ENCODE peak calls at places on chromosomes 12 and 14, in six cellular contexts. One of them, this sample, is unnamed.
A peak's percentile ranks its signal among the peaks of the same experiment; 100 is the strongest.

GRCh38 chr14:93007225-93007997 is 84.5 kb downstream of the CHGA start:
- DNase-seq in foreskin fibroblast: peak; percentile 83
- DNase-seq in endodermal cell: no peak
- DNase-seq in right atrium auricular region: peak; percentile 83
- DNase-seq in fibroblast of lung: peak; percentile 57
- DNase-seq in uterus: peak; percentile 58
- DNase-seq in this sample: no peak

GRCh38 chr14:76581592-76581991 is 179.7 kb upstream of the VASH1 start:
- DNase-seq in foreskin fibroblast: no peak
- DNase-seq in endodermal cell: no peak
- DNase-seq in right atrium auricular region: no peak
- DNase-seq in fibroblast of lung: no peak
- DNase-seq in uterus: no peak
- DNase-seq in this sample: no peak

GRCh38 chr14:24920265-24921080 is 129.5 kb downstream of the STXBP6 start:
- DNase-seq in foreskin fibroblast: no peak
- DNase-seq in endodermal cell: no peak
- DNase-seq in right atrium auricular region: no peak
- DNase-seq in fibroblast of lung: no peak
- DNase-seq in uterus: no peak
- DNase-seq in this sample: no peak

GRCh38 chr12:69252033-69252432 is 12.7 kb downstream of the CPSF6 start:
- DNase-seq in foreskin fibroblast: peak; percentile 33
- DNase-seq in endodermal cell: no peak
- DNase-seq in right atrium auricular region: no peak
- DNase-seq in fibroblast of lung: no peak
- DNase-seq in uterus: no peak
- DNase-seq in this sample: no peak

GRCh38 chr12:89213139-89213538 is 139.2 kb downstream of the DUSP6 start:
- DNase-seq in foreskin fibroblast: no peak
- DNase-seq in endodermal cell: no peak
- DNase-seq in right atrium auricular region: no peak
- DNase-seq in fibroblast of lung: no peak
- DNase-seq in uterus: no peak
- DNase-seq in this sample: no peak

GRCh38 chr12:49974231-49974675 is 1.5 kb downstream of the AQP6 start:
- DNase-seq in foreskin fibroblast: peak; percentile 89
- DNase-seq in endodermal cell: peak; percentile 84
- DNase-seq in right atrium auricular region: peak; percentile 70
- DNase-seq in fibroblast of lung: peak; percentile 78
- DNase-seq in uterus: peak; percentile 38
- DNase-seq in this sample: no peak

GRCh38 chr14:28375295-28375694 is 391.3 kb upstream of the FOXG1 start:
- DNase-seq in foreskin fibroblast: peak; percentile 7
- DNase-seq in endodermal cell: peak; percentile 86
- DNase-seq in right atrium auricular region: no peak
- DNase-seq in fibroblast of lung: peak; percentile 23
- DNase-seq in uterus: no peak
- DNase-seq in this sample: no peak

GRCh38 chr12:55931780-55932545 is 1.0 kb downstream of the DGKA start:
- DNase-seq in foreskin fibroblast: peak; percentile 79
- DNase-seq in endodermal cell: peak; percentile 88
- DNase-seq in right atrium auricular region: peak; percentile 63
- DNase-seq in fibroblast of lung: peak; percentile 41
- DNase-seq in uterus: peak; percentile 62
- DNase-seq in this sample: no peak

GRCh38 chr12:122159879-122160278 is 14.1 kb downstream of the IL31 start:
- DNase-seq in foreskin fibroblast: no peak
- DNase-seq in endodermal cell: no peak
- DNase-seq in right atrium auricular region: no peak
- DNase-seq in fibroblast of lung: no peak
- DNase-seq in uterus: no peak
- DNase-seq in this sample: no peak

GRCh38 chr12:59780605-59781135 is 184.8 kb downstream of the SLC16A7 start:
- DNase-seq in foreskin fibroblast: peak; percentile 43
- DNase-seq in endodermal cell: peak; percentile 72
- DNase-seq in right atrium auricular region: no peak
- DNase-seq in fibroblast of lung: peak; percentile 71
- DNase-seq in uterus: no peak
- DNase-seq in this sample: peak; percentile 29

GRCh38 chr12:48997719-48998496 is 1.3 kb downstream of the DDN start:
- DNase-seq in foreskin fibroblast: peak; percentile 37
- DNase-seq in endodermal cell: peak; percentile 90
- DNase-seq in right atrium auricular region: no peak
- DNase-seq in fibroblast of lung: no peak
- DNase-seq in uterus: no peak
- DNase-seq in this sample: no peak

GRCh38 chr14:65686761-65687160 is 274.2 kb downstream of the FUT8 start:
- DNase-seq in foreskin fibroblast: no peak
- DNase-seq in endodermal cell: no peak
- DNase-seq in right atrium auricular region: no peak
- DNase-seq in fibroblast of lung: no peak
- DNase-seq in uterus: no peak
- DNase-seq in this sample: no peak

DNA sequence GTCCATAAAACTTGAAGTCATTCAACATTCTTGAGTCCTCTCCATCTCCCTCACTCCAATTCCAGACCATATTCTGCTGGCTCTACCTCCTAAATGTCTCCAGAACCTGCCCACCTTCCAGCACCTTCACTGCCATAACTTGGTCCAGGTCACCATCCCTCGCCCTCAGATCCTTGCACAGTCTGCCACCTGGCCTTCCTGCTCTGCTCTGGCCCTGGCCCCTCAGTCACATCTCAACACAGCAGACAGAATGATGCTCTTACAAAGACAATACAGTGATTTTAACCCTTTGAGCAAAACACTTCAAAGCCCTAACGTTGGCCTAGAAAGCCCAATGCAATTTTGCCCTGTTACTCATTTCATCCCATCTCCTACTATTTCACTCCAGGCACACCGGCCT is 81.8 kb upstream of the PDZRN4 start:
- DNase-seq in foreskin fibroblast: no peak
- DNase-seq in endodermal cell: no peak
- DNase-seq in right atrium auricular region: no peak
- DNase-seq in fibroblast of lung: no peak
- DNase-seq in uterus: no peak
- DNase-seq in this sample: no peak
- H3K4me3 ChIP-seq in foreskin fibroblast: no peak overlapping the region
- H3K4me3 ChIP-seq in endodermal cell: no peak overlapping the region
- H3K4me3 ChIP-seq in right atrium auricular region: no peak overlapping the region
- H3K4me3 ChIP-seq in fibroblast of lung: no peak overlapping the region
- H3K4me3 ChIP-seq in uterus: no peak overlapping the region
- H3K4me3 ChIP-seq in this sample: no peak overlapping the region

GRCh38 chr12:388012-388411 is 1.1 kb downstream of the KDM5A start:
- DNase-seq in foreskin fibroblast: no peak
- DNase-seq in endodermal cell: no peak
- DNase-seq in right atrium auricular region: no peak
- DNase-seq in fibroblast of lung: no peak
- DNase-seq in uterus: no peak
- DNase-seq in this sample: no peak
- H3K4me3 ChIP-seq in foreskin fibroblast: peak overlapping the region; percentile 98
- H3K4me3 ChIP-seq in endodermal cell: peak overlapping the region; percentile 92
- H3K4me3 ChIP-seq in right atrium auricular region: peak overlapping the region; percentile 72
- H3K4me3 ChIP-seq in fibroblast of lung: peak overlapping the region; percentile 100
- H3K4me3 ChIP-seq in uterus: peak overlapping the region; percentile 92
- H3K4me3 ChIP-seq in this sample: peak overlapping the region; percentile 95

GRCh38 chr12:12992418-12993175 is 7.5 kb downstream of the HEBP1 start:
- DNase-seq in foreskin fibroblast: peak; percentile 95
- DNase-seq in endodermal cell: no peak
- DNase-seq in right atrium auricular region: peak; percentile 80
- DNase-seq in fibroblast of lung: peak; percentile 98
- DNase-seq in uterus: peak; percentile 74
- DNase-seq in this sample: peak; percentile 89
- H3K4me3 ChIP-seq in foreskin fibroblast: peak overlapping the region; percentile 5
- H3K4me3 ChIP-seq in endodermal cell: no peak overlapping the region
- H3K4me3 ChIP-seq in right atrium auricular region: peak overlapping the region; percentile 6
- H3K4me3 ChIP-seq in fibroblast of lung: peak overlapping the region; percentile 58
- H3K4me3 ChIP-seq in uterus: no peak overlapping the region
- H3K4me3 ChIP-seq in this sample: peak overlapping the region; percentile 22

GRCh38 chr12:92505373-92506340 is 197.1 kb upstream of the PLEKHG7 start:
- DNase-seq in foreskin fibroblast: peak; percentile 35
- DNase-seq in endodermal cell: no peak
- DNase-seq in right atrium auricular region: peak; percentile 75
- DNase-seq in fibroblast of lung: peak; percentile 81
- DNase-seq in uterus: peak; percentile 85
- DNase-seq in this sample: peak; percentile 61
- H3K4me3 ChIP-seq in foreskin fibroblast: no peak overlapping the region
- H3K4me3 ChIP-seq in endodermal cell: no peak overlapping the region
- H3K4me3 ChIP-seq in right atrium auricular region: peak overlapping the region; percentile 21
- H3K4me3 ChIP-seq in fibroblast of lung: peak overlapping the region; percentile 10
- H3K4me3 ChIP-seq in uterus: no peak overlapping the region
- H3K4me3 ChIP-seq in this sample: peak overlapping the region; percentile 1

GRCh38 chr12:113908584-113909100 is 57.5 kb downstream of the RBM19 start:
- DNase-seq in foreskin fibroblast: no peak
- DNase-seq in endodermal cell: no peak
- DNase-seq in right atrium auricular region: no peak
- DNase-seq in fibroblast of lung: no peak
- DNase-seq in uterus: no peak
- DNase-seq in this sample: no peak
- H3K4me3 ChIP-seq in foreskin fibroblast: no peak overlapping the region
- H3K4me3 ChIP-seq in endodermal cell: no peak overlapping the region
- H3K4me3 ChIP-seq in right atrium auricular region: no peak overlapping the region
- H3K4me3 ChIP-seq in fibroblast of lung: no peak overlapping the region
- H3K4me3 ChIP-seq in uterus: no peak overlapping the region
- H3K4me3 ChIP-seq in this sample: no peak overlapping the region

GRCh38 chr14:74571441-74571841 is 40.6 kb downstream of the LTBP2 start:
- DNase-seq in foreskin fibroblast: no peak
- DNase-seq in endodermal cell: no peak
- DNase-seq in right atrium auricular region: no peak
- DNase-seq in fibroblast of lung: peak; percentile 64
- DNase-seq in uterus: no peak
- DNase-seq in this sample: no peak

GRCh38 chr14:74570696-74571095 is 41.3 kb downstream of the LTBP2 start:
- DNase-seq in foreskin fibroblast: no peak
- DNase-seq in endodermal cell: no peak
- DNase-seq in right atrium auricular region: no peak
- DNase-seq in fibroblast of lung: no peak
- DNase-seq in uterus: no peak
- DNase-seq in this sample: no peak

GRCh38 chr14:74568896-74569295 is 43.1 kb downstream of the LTBP2 start:
- DNase-seq in foreskin fibroblast: no peak
- DNase-seq in endodermal cell: no peak
- DNase-seq in right atrium auricular region: no peak
- DNase-seq in fibroblast of lung: peak; percentile 33
- DNase-seq in uterus: no peak
- DNase-seq in this sample: no peak

GRCh38 chr14:74569387-74569786 is 42.6 kb downstream of the LTBP2 start:
- DNase-seq in foreskin fibroblast: no peak
- DNase-seq in endodermal cell: no peak
- DNase-seq in right atrium auricular region: no peak
- DNase-seq in fibroblast of lung: no peak
- DNase-seq in uterus: no peak
- DNase-seq in this sample: no peak

GRCh38 chr14:74569826-74570591 is 42.0 kb downstream of the LTBP2 start:
- DNase-seq in foreskin fibroblast: peak; percentile 64
- DNase-seq in endodermal cell: no peak
- DNase-seq in right atrium auricular region: no peak
- DNase-seq in fibroblast of lung: peak; percentile 76
- DNase-seq in uterus: no peak
- DNase-seq in this sample: no peak
- H3K4me3 ChIP-seq in foreskin fibroblast: no peak overlapping the region
- H3K4me3 ChIP-seq in endodermal cell: no peak overlapping the region
- H3K4me3 ChIP-seq in right atrium auricular region: no peak overlapping the region
- H3K4me3 ChIP-seq in fibroblast of lung: no peak overlapping the region
- H3K4me3 ChIP-seq in uterus: no peak overlapping the region
- H3K4me3 ChIP-seq in this sample: no peak overlapping the region

GRCh38 chr14:96390965-96391292 is 999 bp upstream of the AK7 start:
- DNase-seq in foreskin fibroblast: no peak
- DNase-seq in endodermal cell: no peak
- DNase-seq in right atrium auricular region: no peak
- DNase-seq in fibroblast of lung: peak; percentile 4
- DNase-seq in uterus: no peak
- DNase-seq in this sample: no peak

GRCh38 chr14:96391293-96392118 is 422 bp upstream of the AK7 start:
- DNase-seq in foreskin fibroblast: peak; percentile 99
- DNase-seq in endodermal cell: peak; percentile 100
- DNase-seq in right atrium auricular region: peak; percentile 95
- DNase-seq in fibroblast of lung: peak; percentile 94
- DNase-seq in uterus: peak; percentile 95
- DNase-seq in this sample: peak; percentile 79

GRCh38 chr14:96398432-96398831 is 6.5 kb downstream of the AK7 start:
- DNase-seq in foreskin fibroblast: no peak
- DNase-seq in endodermal cell: no peak
- DNase-seq in right atrium auricular region: no peak
- DNase-seq in fibroblast of lung: no peak
- DNase-seq in uterus: no peak
- DNase-seq in this sample: no peak

GRCh38 chr14:96394047-96394815 is 2.3 kb downstream of the AK7 start:
- DNase-seq in foreskin fibroblast: no peak
- DNase-seq in endodermal cell: peak; percentile 15
- DNase-seq in right atrium auricular region: no peak
- DNase-seq in fibroblast of lung: no peak
- DNase-seq in uterus: no peak
- DNase-seq in this sample: no peak

DNA sequence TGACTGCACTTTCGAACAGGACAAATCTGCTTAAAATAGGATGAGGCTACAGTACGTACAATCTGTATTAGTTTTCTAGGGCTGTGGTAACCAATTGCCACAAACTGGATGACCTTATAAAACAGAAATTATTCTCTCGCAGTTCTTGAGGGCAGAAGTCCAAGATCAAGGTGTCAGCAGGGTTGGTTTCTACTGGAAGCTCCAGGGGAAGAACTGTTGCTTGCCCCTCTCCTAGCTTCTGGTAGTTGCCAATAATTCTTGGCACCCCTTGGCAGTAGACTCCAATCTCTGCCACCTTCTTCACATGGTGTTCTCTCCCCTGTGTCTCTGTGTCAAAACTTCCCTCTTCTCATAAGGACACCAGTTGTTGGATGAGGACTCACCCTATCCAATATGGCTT is 1.4 kb downstream of the AK7 start:
- DNase-seq in foreskin fibroblast: no peak
- DNase-seq in endodermal cell: no peak
- DNase-seq in right atrium auricular region: no peak
- DNase-seq in fibroblast of lung: no peak
- DNase-seq in uterus: no peak
- DNase-seq in this sample: no peak
- H3K4me3 ChIP-seq in foreskin fibroblast: no peak overlapping the region
- H3K4me3 ChIP-seq in endodermal cell: no peak overlapping the region
- H3K4me3 ChIP-seq in right atrium auricular region: no peak overlapping the region
- H3K4me3 ChIP-seq in fibroblast of lung: no peak overlapping the region
- H3K4me3 ChIP-seq in uterus: no peak overlapping the region
- H3K4me3 ChIP-seq in this sample: no peak overlapping the region

DNA sequence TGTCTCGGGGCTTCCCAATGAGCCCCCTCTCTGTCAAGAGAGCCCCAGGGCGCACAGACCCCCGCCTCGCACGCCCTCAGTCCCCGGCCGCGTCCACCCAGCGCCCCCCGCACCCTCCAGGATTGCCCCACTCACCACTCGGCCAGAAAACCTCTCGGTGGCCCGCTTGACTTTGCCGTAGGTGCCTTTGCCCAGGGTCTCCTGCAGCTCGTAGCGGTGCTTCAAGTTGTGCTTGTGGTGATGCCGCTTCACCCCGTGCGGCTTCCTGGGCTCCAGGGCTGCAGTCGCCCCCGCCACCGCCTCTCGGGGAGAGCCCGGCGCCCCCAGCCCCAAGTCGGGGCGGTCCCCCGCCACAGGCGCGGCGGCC is 492 bp downstream of the NUAK1 start:
- DNase-seq in foreskin fibroblast: no peak
- DNase-seq in endodermal cell: peak; percentile 80
- DNase-seq in right atrium auricular region: no peak
- DNase-seq in fibroblast of lung: no peak
- DNase-seq in uterus: no peak
- DNase-seq in this sample: no peak
- H3K4me3 ChIP-seq in foreskin fibroblast: peak overlapping the region; percentile 82
- H3K4me3 ChIP-seq in endodermal cell: peak overlapping the region; percentile 98
- H3K4me3 ChIP-seq in right atrium auricular region: peak overlapping the region; percentile 87
- H3K4me3 ChIP-seq in fibroblast of lung: peak overlapping the region; percentile 66
- H3K4me3 ChIP-seq in uterus: peak overlapping the region; percentile 86
- H3K4me3 ChIP-seq in this sample: peak overlapping the region; percentile 74

This sample was measured in skeletal muscle cell.